ENCODE peak calls at places on chromosomes 3 and 15, in six cellular contexts. M, O, E, P, T and S are unnamed samples.

GRCh38 chr3:139281096-139281495 is 62.7 kb upstream of the MRPS22 start:
- DNase-seq in P (no peak), T (no peak), O (no peak), E (no peak), M (no peak), S (peak)

GRCh38 chr15:19943515-19943914 is 598.1 kb downstream of the GOLGA6L6 start:
- DNase-seq in M (no peak), T (no peak), P (no peak), E (no peak), O (no peak), S (no peak)

GRCh38 chr15:75073197-75073596 is 49.8 kb downstream of the PPCDC start:
- DNase-seq in P (no peak), T (no peak), E (no peak), O (no peak), M (no peak), S (no peak)

GRCh38 chr15:67840747-67841634 is 1.1 kb upstream of the RNU6-1 start:
- DNase-seq in M (no peak), O (no peak), P (no peak), E (peak), T (no peak), S (peak)

GRCh38 chr15:74337146-74337545 is 30.3 kb downstream of the CYP11A1 start:
- DNase-seq in T (no peak), P (no peak), M (no peak), E (no peak), O (no peak), S (no peak)

GRCh38 chr3:197456271-197457091 is 99.3 kb downstream of the BDH1 start:
- DNase-seq in O (peak), P (peak), T (peak), E (peak), M (peak), S (peak)

GRCh38 chr15:40957581-40958051 is 4.3 kb downstream of the CHAC1 start:
- DNase-seq in M (no peak), T (no peak), E (no peak), P (no peak), O (no peak), S (no peak)

GRCh38 chr3:72675243-72675642 is 173.0 kb downstream of the SHQ1 start:
- DNase-seq in P (no peak), O (no peak), E (no peak), T (no peak), M (no peak), S (no peak)

GRCh38 chr3:71402280-71402679 is 181.2 kb downstream of the FOXP1 start:
- DNase-seq in E (no peak), M (no peak), T (no peak), P (no peak), O (no peak), S (no peak)

GRCh38 chr3:122313261-122313660 is 11.8 kb upstream of the CSTA start:
- DNase-seq in E (no peak), T (no peak), M (no peak), O (no peak), P (no peak), S (no peak)

GRCh38 chr3:101940521-101940992 is 91.2 kb downstream of the NFKBIZ start:
- DNase-seq in M (no peak), P (peak), T (peak), O (no peak), E (peak), S (peak)

GRCh38 chr15:73593278-73594074 is 39.7 kb downstream of the NPTN start:
- DNase-seq in E (peak), O (no peak), P (no peak), T (no peak), M (no peak), S (no peak)

GRCh38 chr3:13189639-13190375 is 116.6 kb upstream of the IQSEC1 start:
- DNase-seq in T (peak), M (no peak), E (peak), O (no peak), P (no peak), S (peak)

GRCh38 chr15:65833501-65834220 is 35.6 kb upstream of the RAB11A start:
- DNase-seq in E (no peak), P (no peak), T (peak), O (no peak), M (no peak), S (no peak)

GRCh38 chr3:178522200-178523052 is 13.8 kb upstream of the KCNMB2 start:
- DNase-seq in T (no peak), O (no peak), M (no peak), E (no peak), P (no peak), S (no peak)

GRCh38 chr15:92801412-92801773 is 98.7 kb upstream of the CHD2 start:
- DNase-seq in T (no peak), P (no peak), M (no peak), O (peak), E (peak), S (peak)

GRCh38 chr15:50168778-50169411 is 13.1 kb upstream of the SLC27A2 start:
- DNase-seq in E (no peak), M (no peak), O (no peak), T (no peak), P (no peak), S (no peak)

GRCh38 chr15:56058986-56059385 is 65.6 kb upstream of the NEDD4 start:
- DNase-seq in T (no peak), M (no peak), E (peak), P (no peak), O (no peak), S (no peak)

GRCh38 chr15:33007295-33007855 is 187.1 kb downstream of the FMN1 start:
- DNase-seq in O (no peak), M (no peak), T (no peak), E (peak), P (peak), S (peak)

GRCh38 chr15:36479200-36479896 is 100.1 kb upstream of the CDIN1 start:
- DNase-seq in T (no peak), P (no peak), M (no peak), O (no peak), E (no peak), S (no peak)

GRCh38 chr15:43939070-43939469 is 112.3 kb downstream of the WDR76 start:
- DNase-seq in T (peak), E (peak), M (no peak), O (no peak), P (no peak), S (no peak)

GRCh38 chr3:88986834-88987233 is 120.6 kb upstream of the EPHA3 start:
- DNase-seq in M (no peak), O (no peak), E (peak), P (no peak), T (no peak), S (peak)

GRCh38 chr3:13879946-13880810 is at the start of gene WNT7A:
- DNase-seq in M (peak), E (no peak), P (peak), O (peak), T (peak), S (no peak)

GRCh38 chr3:161333696-161334095 is 37.6 kb downstream of the SPTSSB start:
- DNase-seq in T (no peak), P (no peak), M (no peak), E (no peak), O (no peak), S (no peak)

GRCh38 chr3:57852896-57853295 is 96.8 kb downstream of the SLMAP start:
- DNase-seq in M (no peak), O (no peak), T (no peak), E (peak), P (no peak), S (peak)